ENCODE peak calls at places on chromosomes 3 and 15, in four cellular contexts. R is Right ventricle myocardium superior; U is CD8-positive, alpha-beta memory T cell; J is naive thymus-derived CD8-positive, alpha-beta T cell. D is an unnamed sample.

GRCh38 chr3:186042521-186043202 is 66.2 kb downstream of the ETV5 start:
- DNase-seq in R (no peak), U (no peak), J (no peak), D (no peak)

GRCh38 chr3:23325466-23326065 is 122.4 kb downstream of the UBE2E2 start:
- DNase-seq in R (no peak), J (no peak), U (no peak), D (no peak)

GRCh38 chr3:155252535-155252934 is 40.9 kb downstream of the STRIT1 start:
- DNase-seq in R (no peak), J (no peak), U (no peak), D (no peak)

GRCh38 chr3:133040696-133041523 is 2.7 kb downstream of the TMEM108 start:
- DNase-seq in R (peak), U (no peak), J (no peak), D (no peak)

GRCh38 chr3:9970020-9970652 is 16.5 kb downstream of the EMC3 start:
- DNase-seq in J (no peak), U (no peak), R (no peak), D (no peak)

GRCh38 chr15:69604050-69604378 is 151.4 kb downstream of the RPLP1 start:
- DNase-seq in R (no peak), J (no peak), U (no peak), D (no peak)

GRCh38 chr3:197355713-197356112 is 57.3 kb upstream of the DLG1 start:
- DNase-seq in R (no peak), U (no peak), J (no peak), D (no peak)

GRCh38 chr15:73932381-73933191 is 6.3 kb downstream of the LOXL1 start:
- DNase-seq in U (no peak), R (peak), J (no peak), D (no peak)

GRCh38 chr15:74696398-74696729 is 540 bp upstream of the EDC3 start:
- DNase-seq in J (no peak), R (no peak), U (no peak), D (no peak)

GRCh38 chr3:167406876-167407492 is 26.9 kb upstream of the ZBBX start:
- DNase-seq in R (no peak), U (no peak), J (no peak), D (no peak)

GRCh38 chr15:32855942-32856341 is 138.1 kb downstream of the GREM1 start:
- DNase-seq in R (no peak), U (no peak), J (no peak), D (no peak)

GRCh38 chr3:113223831-113224240 is 12.5 kb downstream of the BOC start:
- DNase-seq in U (no peak), J (no peak), R (no peak), D (no peak)

GRCh38 chr15:98177950-98178848 is 217.7 kb downstream of the ARRDC4 start:
- DNase-seq in J (peak), U (no peak), R (no peak), D (no peak)

GRCh38 chr3:152968388-152969024 is 133.6 kb downstream of the P2RY1 start:
- DNase-seq in J (no peak), U (no peak), R (no peak), D (no peak)

GRCh38 chr15:59262316-59262715 is 55.7 kb downstream of the LDHAL6B start:
- DNase-seq in J (no peak), R (no peak), U (no peak), D (no peak)

GRCh38 chr15:73697033-73697467 is 12.9 kb downstream of the CD276 start:
- DNase-seq in U (peak), R (peak), J (peak), D (peak)

GRCh38 chr3:38648659-38649499 is 608 bp downstream of the SCN5A start:
- DNase-seq in R (no peak), U (no peak), J (peak), D (no peak)

GRCh38 chr15:68380456-68380855 is 51.5 kb downstream of the ITGA11 start:
- DNase-seq in U (no peak), R (no peak), J (no peak), D (no peak)

GRCh38 chr3:188948658-188949400 is 222.9 kb upstream of the TPRG1 start:
- DNase-seq in R (no peak), J (no peak), U (no peak), D (no peak)

GRCh38 chr3:191330309-191330712 is at the start of gene UTS2B:
- DNase-seq in R (no peak), J (no peak), U (no peak), D (no peak)

GRCh38 chr15:87268675-87269074 is 987.9 kb downstream of the NTRK3 start:
- DNase-seq in J (no peak), R (no peak), U (no peak), D (no peak)

GRCh38 chr15:25850154-25851111 is 12.7 kb downstream of the ATP10A start:
- DNase-seq in U (peak), R (peak), J (peak), D (peak)